ENCODE peak calls at places on chromosomes 7 and 10, in four cellular contexts. B is IMR-90, X is tibial nerve, V is GOT3. A is an unnamed sample.
A peak's percentile ranks its signal among the peaks of the same experiment; 100 is the strongest.

GRCh38 chr7:128117691-128118090 is 86.5 kb upstream of the LRRC4 start:
- DNase-seq in X (no peak), B (no peak), V (no peak), A (no peak)

GRCh38 chr10:1418031-1418550 is 319.2 kb downstream of the ADARB2 start:
- DNase-seq in X (no peak), B (no peak), V (no peak), A (no peak)

GRCh38 chr10:12194752-12195271 is 879 bp downstream of the NUDT5 start:
- DNase-seq in X (peak; percentile 26), V (no peak), B (peak; percentile 31), A (no peak)

GRCh38 chr7:156082048-156082447 is 269.8 kb upstream of the SHH start:
- DNase-seq in X (no peak), B (no peak), V (no peak), A (no peak)

GRCh38 chr7:116145245-116145852 is 65.0 kb upstream of the TES start:
- DNase-seq in V (no peak), B (peak; percentile 24), X (no peak), A (no peak)

GRCh38 chr10:46283945-46284285 is 2.9 kb upstream of the ANTXRL start:
- DNase-seq in B (no peak), X (no peak), V (no peak), A (peak; percentile 54)

GRCh38 chr10:35335718-35336083 is 608 bp upstream of the CCNY start:
- DNase-seq in B (no peak), X (no peak), V (no peak), A (no peak)

GRCh38 chr10:52030051-52030867 is 283.8 kb upstream of the DKK1 start:
- DNase-seq in V (no peak), X (no peak), B (peak; percentile 78), A (no peak)

GRCh38 chr7:77727936-77728701 is 31.9 kb downstream of the RSBN1L start:
- DNase-seq in X (no peak), B (peak; percentile 55), V (no peak), A (no peak)

GRCh38 chr7:117588352-117588794 is 108.5 kb downstream of the CFTR start:
- DNase-seq in X (no peak), B (peak; percentile 89), V (no peak), A (no peak)

GRCh38 chr10:27464993-27465392 is 39.1 kb upstream of the RAB18 start:
- DNase-seq in V (no peak), B (no peak), X (no peak), A (no peak)

GRCh38 chr10:114408968-114409444 is 4.7 kb upstream of the AFAP1L2 start:
- DNase-seq in V (no peak), B (no peak), X (no peak), A (no peak)

GRCh38 chr10:78455873-78456272 is 422.2 kb downstream of the RPS24 start:
- DNase-seq in B (no peak), X (no peak), V (no peak), A (no peak)

GRCh38 chr7:30968747-30969603 is 5.2 kb downstream of the GHRHR start:
- DNase-seq in B (no peak), X (no peak), V (no peak), A (peak; percentile 74)

GRCh38 chr10:97005349-97005748 is 173.3 kb downstream of the LCOR start:
- DNase-seq in B (no peak), X (no peak), V (no peak), A (no peak)

GRCh38 chr7:143415696-143416095 is 7.0 kb upstream of the EPHA1 start:
- DNase-seq in X (no peak), V (no peak), B (peak; percentile 56), A (no peak)

GRCh38 chr10:74690393-74690792 is 136.0 kb upstream of the KAT6B start:
- DNase-seq in X (no peak), B (no peak), V (no peak), A (no peak)

GRCh38 chr7:70660154-70660818 is 471.7 kb upstream of the GALNT17 start:
- DNase-seq in X (no peak), B (no peak), V (no peak), A (no peak)

GRCh38 chr10:77160679-77161078 is 476.9 kb downstream of the KCNMA1 start:
- DNase-seq in X (no peak), B (peak; percentile 97), V (no peak), A (no peak)

GRCh38 chr7:50660040-50660829 is 95.0 kb upstream of the DDC start:
- DNase-seq in B (no peak), X (no peak), V (no peak), A (no peak)

GRCh38 chr7:90999989-91000979 is 263.9 kb upstream of the FZD1 start:
- DNase-seq in V (no peak), X (no peak), B (peak; percentile 47), A (no peak)

GRCh38 chr10:75754096-75754495 is 322.7 kb downstream of the LRMDA start:
- DNase-seq in X (no peak), V (no peak), B (no peak), A (no peak)

GRCh38 chr10:86346794-86347665 is 19.6 kb downstream of the GRID1 start:
- DNase-seq in V (no peak), X (no peak), B (no peak), A (no peak)

GRCh38 chr10:42637142-42637541 is 1.2 kb downstream of the ZNF33B start:
- DNase-seq in B (no peak), X (no peak), V (no peak), A (no peak)

GRCh38 chr7:25752169-25752568 is 399.8 kb upstream of the NFE2L3 start:
- DNase-seq in X (no peak), V (no peak), B (no peak), A (no peak)

GRCh38 chr7:76332073-76332472 is 26.7 kb downstream of the YWHAG start:
- DNase-seq in V (no peak), X (no peak), B (no peak), A (no peak)

GRCh38 chr10:131839351-131839750 is 61.5 kb upstream of the PPP2R2D start:
- DNase-seq in V (no peak), X (no peak), B (no peak), A (peak; percentile 38)

GRCh38 chr7:131436384-131436783 is 108.7 kb downstream of the MKLN1 start:
- DNase-seq in X (no peak), B (no peak), V (no peak), A (no peak)

GRCh38 chr10:112383325-112383724 is 9.4 kb downstream of the ACSL5 start:
- DNase-seq in X (no peak), B (peak; percentile 88), V (no peak), A (no peak)

GRCh38 chr7:50502947-50503346 is 52.8 kb upstream of the FIGNL1 start:
- DNase-seq in X (no peak), B (no peak), V (no peak), A (no peak)

GRCh38 chr7:128830231-128831177 is at the start of gene FLNC:
- DNase-seq in V (no peak), X (no peak), B (peak; percentile 71), A (peak; percentile 77)

GRCh38 chr7:44294325-44295069 is 30.9 kb downstream of the CAMK2B start:
- DNase-seq in X (no peak), B (no peak), V (no peak), A (no peak)

GRCh38 chr10:124142960-124143359 is 49.6 kb upstream of the CHST15 start:
- DNase-seq in X (no peak), V (no peak), B (no peak), A (no peak)

GRCh38 chr10:100743626-100744135 is 1.7 kb upstream of the PAX2 start:
- DNase-seq in V (no peak), X (no peak), B (peak; percentile 55), A (no peak)